ENCODE peak calls at places on chromosomes 3 and 15, in five cellular contexts. F is stimulated activated CD8-positive, alpha-beta memory T cell treated with anti-CD3 and anti-CD28 coated beads, Interleukin-4, amount 100 ng/mL, for 48 hours; Z is GM04504; A is AG09309; T is activated effector memory CD4-positive, alpha-beta T cell treated with anti-CD3 and anti-CD28 coated beads, Interleukin-2, amount 50 U/mL, for 16 hours. E is an unnamed sample.

GRCh38 chr3:66738625-66739330 is 238.0 kb upstream of the LRIG1 start:
- DNase-seq in F (no peak), Z (no peak), A (no peak), T (no peak), E (no peak)

GRCh38 chr3:32391643-32392529 is at the start of gene CMTM7:
- DNase-seq in F (peak; percentile 75), Z (no peak), A (no peak), T (peak; percentile 87), E (no peak)

GRCh38 chr3:140023616-140024530 is 88.9 kb downstream of the CLSTN2 start:
- DNase-seq in F (no peak), Z (no peak), A (no peak), T (no peak), E (no peak)

GRCh38 chr15:72493220-72493619 is 19.1 kb downstream of the ARIH1 start:
- DNase-seq in F (no peak), Z (no peak), A (no peak), T (no peak), E (no peak)

GRCh38 chr15:80526556-80527340 is 122.6 kb downstream of the ARNT2 start:
- DNase-seq in F (no peak), Z (peak; percentile 74), A (peak; percentile 83), T (no peak), E (no peak)

GRCh38 chr3:14602804-14603644 is 48.5 kb upstream of the CCDC174 start:
- DNase-seq in F (no peak), Z (no peak), A (no peak), T (no peak), E (no peak)

GRCh38 chr3:195133462-195133861 is 137.5 kb downstream of the XXYLT1 start:
- DNase-seq in F (peak; percentile 55), Z (peak; percentile 93), A (peak; percentile 28), T (peak; percentile 88), E (no peak)

GRCh38 chr15:100484419-100484818 is 44.3 kb downstream of the CERS3 start:
- DNase-seq in F (no peak), Z (no peak), A (no peak), T (no peak), E (no peak)

GRCh38 chr3:12445523-12446240 is 38.6 kb upstream of the TSEN2 start:
- DNase-seq in F (no peak), Z (no peak), A (no peak), T (peak; percentile 47), E (no peak)

GRCh38 chr3:187291001-187291511 is 481 bp downstream of the MASP1 start:
- DNase-seq in F (no peak), Z (no peak), A (peak; percentile 71), T (no peak), E (no peak)

GRCh38 chr15:73078722-73079121 is 26.5 kb downstream of the NEO1 start:
- DNase-seq in F (no peak), Z (peak; percentile 53), A (peak; percentile 91), T (no peak), E (no peak)

GRCh38 chr3:21803604-21804003 is 52.6 kb upstream of the ZNF385D start:
- DNase-seq in F (no peak), Z (no peak), A (no peak), T (no peak), E (no peak)

GRCh38 chr3:150567328-150567727 is 20.7 kb downstream of the EIF2A start:
- DNase-seq in F (no peak), Z (no peak), A (no peak), T (no peak), E (no peak)

GRCh38 chr3:171417813-171418212 is 42.4 kb downstream of the TNIK start:
- DNase-seq in F (no peak), Z (peak; percentile 60), A (peak; percentile 52), T (no peak), E (no peak)

GRCh38 chr15:29736745-29737023 is 85.6 kb downstream of the TJP1 start:
- DNase-seq in F (no peak), Z (no peak), A (no peak), T (no peak), E (no peak)

GRCh38 chr15:67064607-67065530 is 533 bp upstream of the SMAD3 start:
- DNase-seq in F (peak; percentile 53), Z (no peak), A (no peak), T (peak; percentile 77), E (no peak)

GRCh38 chr15:70799667-70800450 is 36.5 kb upstream of the UACA start:
- DNase-seq in F (no peak), Z (peak; percentile 90), A (peak; percentile 96), T (no peak), E (no peak)

GRCh38 chr3:134471521-134472193 is 14.1 kb downstream of the ANAPC13 start:
- DNase-seq in F (no peak), Z (no peak), A (no peak), T (no peak), E (no peak)

GRCh38 chr3:178083906-178084823 is 452.1 kb upstream of the KCNMB2 start:
- DNase-seq in F (no peak), Z (no peak), A (no peak), T (no peak), E (no peak)

GRCh38 chr3:63364909-63365308 is 86.8 kb downstream of the SYNPR start:
- DNase-seq in F (no peak), Z (no peak), A (no peak), T (no peak), E (no peak)

GRCh38 chr3:163785693-163786092 is 1292.6 kb downstream of the SI start:
- DNase-seq in F (no peak), Z (no peak), A (no peak), T (no peak), E (peak; percentile 25)

GRCh38 chr3:49715611-49716121 is 3.8 kb downstream of the AMIGO3 start:
- DNase-seq in F (no peak), Z (no peak), A (no peak), T (peak; percentile 58), E (no peak)

GRCh38 chr15:48559270-48559669 is 86.2 kb downstream of the FBN1 start:
- DNase-seq in F (no peak), Z (peak; percentile 76), A (peak; percentile 75), T (no peak), E (no peak)

GRCh38 chr3:161406594-161407555 is 35.6 kb upstream of the SPTSSB start:
- DNase-seq in F (no peak), Z (no peak), A (no peak), T (no peak), E (no peak)

GRCh38 chr3:136856665-136857064 is 5.3 kb upstream of the NCK1 start:
- DNase-seq in F (no peak), Z (no peak), A (no peak), T (no peak), E (no peak)